ENCODE peak calls at places on chromosomes 1 and 21, in five cellular contexts. B, R, O, Z and P are unnamed samples. For H3K36me3 and H3K4me1, the result is how much of the 10 kb centered on the place peaks cover.

GRCh38 chr1:174398246-174398645 is 49.5 kb upstream of the GPR52 start:
- DNase-seq in B (no peak), Z (peak), R (no peak), O (no peak), P (no peak)

GRCh38 chr1:33342041-33342723 is 21.3 kb upstream of the A3GALT2 start:
- DNase-seq in B (no peak), O (peak), Z (peak), R (peak), P (peak)

GRCh38 chr1:175208773-175209492 is 16.4 kb upstream of the KIAA0040 start:
- DNase-seq in O (peak), R (no peak), B (no peak), Z (no peak), P (no peak)

GRCh38 chr1:28371011-28371378 is 1.5 kb downstream of the PHACTR4 start:
- DNase-seq in O (no peak), Z (peak), R (no peak), B (no peak), P (no peak)

GRCh38 chr1:39213511-39214002 is 9.1 kb downstream of the MACF1 start:
- DNase-seq in Z (peak), O (no peak), R (no peak), B (no peak), P (no peak)

GRCh38 chr1:221740941-221741363 is 937 bp downstream of the DUSP10 start:
- DNase-seq in B (peak), Z (no peak), O (no peak), R (peak), P (peak)

GRCh38 chr1:197911857-197912696 is 5.1 kb upstream of the LHX9 start:
- DNase-seq in B (peak), Z (no peak), R (no peak), O (no peak), P (no peak)

GRCh38 chr1:75330633-75331032 is 196.4 kb downstream of the LHX8 start:
- DNase-seq in B (no peak), R (no peak), O (no peak), Z (peak), P (no peak)

GRCh38 chr1:21258331-21259134 is 31.7 kb downstream of the ECE1 start:
- DNase-seq in R (no peak), Z (no peak), O (no peak), B (no peak), P (no peak)

GRCh38 chr21:41616063-41616591 is 108.2 kb upstream of the TMPRSS2 start:
- DNase-seq in Z (no peak), O (no peak), R (peak), B (no peak), P (peak)

GRCh38 chr1:10674700-10675598 is 121.5 kb downstream of the CASZ1 start:
- DNase-seq in B (no peak), R (no peak), O (no peak), Z (no peak), P (no peak)

GRCh38 chr1:64514197-64514765 is 44.4 kb downstream of the CACHD1 start:
- DNase-seq in O (no peak), B (no peak), Z (peak), R (no peak), P (no peak)

GRCh38 chr1:232292246-232292645 is 337.7 kb downstream of the SIPA1L2 start:
- DNase-seq in Z (no peak), B (no peak), O (no peak), R (no peak), P (no peak)

GRCh38 chr1:58881471-58881994 is 97.7 kb upstream of the JUN start:
- DNase-seq in Z (peak), R (peak), O (peak), B (no peak), P (peak)

GRCh38 chr1:212683357-212683722 is 16.3 kb downstream of the BATF3 start:
- DNase-seq in R (no peak), O (peak), B (no peak), Z (no peak), P (no peak)

GRCh38 chr1:119209943-119210342 is 69.5 kb upstream of the WARS2 start:
- DNase-seq in B (no peak), R (no peak), O (no peak), Z (no peak), P (no peak)

GRCh38 chr1:151255381-151255780 is 847 bp downstream of the PSMD4 start:
- DNase-seq in O (no peak), R (no peak), Z (peak), B (peak), P (no peak)

GRCh38 chr1:149843302-149844041 is 55.9 kb upstream of the BOLA1 start:
- DNase-seq in Z (peak), R (no peak), O (no peak), B (no peak), P (no peak)

GRCh38 chr1:162633327-162633762 is 1.1 kb downstream of the DDR2 start:
- DNase-seq in Z (peak), R (no peak), B (no peak), O (no peak), P (no peak)

GRCh38 chr1:119646521-119647227 is 1.4 kb downstream of the ZNF697 start:
- DNase-seq in B (no peak), R (no peak), O (no peak), Z (peak), P (no peak)

GRCh38 chr1:228830954-228831481 is 95.7 kb downstream of the RHOU start:
- DNase-seq in O (no peak), R (no peak), Z (peak), B (no peak), P (no peak)

GRCh38 chr1:65538013-65538578 is 117.6 kb downstream of the LEPR start:
- DNase-seq in R (no peak), Z (no peak), B (no peak), O (no peak), P (no peak)

GRCh38 chr1:33430751-33431593 is at the start of gene PHC2:
- DNase-seq in B (peak), R (peak), Z (peak), O (peak), P (peak)

GRCh38 chr1:177048314-177049069 is 116.0 kb downstream of the ASTN1 start:
- DNase-seq in R (no peak), Z (no peak), O (no peak), B (no peak), P (no peak)

GRCh38 chr21:16388911-16389515 is 659.2 kb downstream of the USP25 start:
- DNase-seq in B (no peak), Z (no peak), R (no peak), O (no peak), P (no peak)

GRCh38 chr1:233326319-233326994 is 1.1 kb upstream of the MAP3K21 start:
- DNase-seq in B (no peak), O (no peak), R (no peak), Z (peak), P (peak)

GRCh38 chr1:153534933-153535663 is 693 bp downstream of the S100A6 start:
- DNase-seq in Z (peak), O (no peak), B (no peak), R (peak), P (peak)

GRCh38 chr21:46325073-46325912 is 1.3 kb downstream of the PCNT start:
- DNase-seq in R (peak), O (peak), B (peak), Z (peak), P (peak)

GRCh38 chr1:76901158-76901767 is 34.0 kb downstream of the ST6GALNAC5 start:
- DNase-seq in O (no peak), Z (peak), B (peak), R (no peak), P (no peak)

GRCh38 chr21:43758132-43758619 is 17.9 kb downstream of the CSTB start:
- DNase-seq in R (peak), B (no peak), Z (peak), O (no peak), P (no peak)

GRCh38 chr1:45864124-45864721 is 60.8 kb downstream of the MAST2 start:
- DNase-seq in B (no peak), R (no peak), O (no peak), Z (no peak), P (no peak)

DNA sequence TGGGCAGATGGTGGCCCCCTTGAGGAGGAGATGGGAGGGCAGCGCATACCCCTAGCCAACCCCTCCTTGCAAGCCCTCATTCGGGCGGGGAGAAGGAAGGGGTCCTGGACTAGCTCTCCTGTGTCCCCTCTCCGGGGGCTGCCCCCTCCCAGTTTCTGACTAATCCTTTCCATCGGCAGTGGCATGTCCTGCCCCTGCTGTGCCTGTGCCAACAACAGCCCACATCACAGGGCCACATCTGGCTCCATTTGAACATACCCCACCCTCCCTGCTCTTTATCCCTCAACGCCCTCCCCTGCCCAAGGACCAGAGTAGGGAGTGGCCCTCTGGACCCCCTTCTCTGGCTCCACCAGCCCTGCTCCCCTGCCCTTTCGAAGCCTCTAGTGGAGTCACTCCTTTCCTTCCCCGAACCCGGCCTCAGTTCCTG is 11.0 kb upstream of the LMNA start:
- DNase-seq in Z (peak), R (peak), O (no peak), B (peak), P (peak)
- H3K4me3 ChIP-seq in Z (peak), R (no peak), O (no peak), B (no peak), P (no peak)

GRCh38 chr1:158093376-158093775 is 87.3 kb upstream of the CD1D start:
- DNase-seq in O (no peak), Z (no peak), B (no peak), R (no peak), P (no peak)

GRCh38 chr1:158089476-158089875 is 91.2 kb upstream of the CD1D start:
- DNase-seq in R (no peak), Z (no peak), B (no peak), O (no peak), P (no peak)

GRCh38 chr1:158094571-158094970 is 86.1 kb upstream of the CD1D start:
- DNase-seq in O (no peak), Z (no peak), R (no peak), B (no peak), P (no peak)

GRCh38 chr1:158087320-158087927 is 93.3 kb upstream of the CD1D start:
- DNase-seq in Z (peak), O (peak), R (peak), B (peak), P (no peak)

GRCh38 chr1:158089925-158090675 is 90.6 kb upstream of the CD1D start:
- DNase-seq in O (no peak), Z (no peak), B (no peak), R (no peak), P (no peak)
- H3K36me3 ChIP-seq in O (under half), Z (half or more), B (half or more), R (under half), P (under half)

GRCh38 chr1:1893997-1894353 is 3.1 kb upstream of the GNB1 start:
- DNase-seq in R (no peak), O (no peak), B (no peak), Z (no peak), P (no peak)
- H3K4me1 ChIP-seq in R (under half), O (under half), B (under half), Z (under half), P (under half)

GRCh38 chr1:203805689-203806088 is 10.3 kb downstream of the ZBED6 start:
- DNase-seq in B (no peak), O (no peak), Z (no peak), R (no peak), P (no peak)
- H3K4me3 ChIP-seq in B (no peak), O (no peak), Z (no peak), R (no peak), P (no peak)

GRCh38 chr1:204702552-204703270 is 17.2 kb upstream of the LRRN2 start:
- DNase-seq in O (no peak), B (no peak), R (no peak), Z (no peak), P (no peak)

GRCh38 chr1:204704794-204705492 is 19.4 kb upstream of the LRRN2 start:
- DNase-seq in Z (no peak), B (no peak), O (no peak), R (no peak), P (no peak)

GRCh38 chr1:204703826-204704612 is 18.5 kb upstream of the LRRN2 start:
- DNase-seq in B (no peak), Z (no peak), O (no peak), R (no peak), P (peak)

GRCh38 chr1:204697893-204698292 is 12.4 kb upstream of the LRRN2 start:
- DNase-seq in R (no peak), B (no peak), O (no peak), Z (no peak), P (no peak)

GRCh38 chr1:204701229-204701628 is 15.7 kb upstream of the LRRN2 start:
- DNase-seq in O (no peak), B (no peak), Z (no peak), R (no peak), P (no peak)
- H3K36me3 ChIP-seq in O (under half), B (under half), Z (under half), R (under half), P (under half)

GRCh38 chr1:166485620-166486019 is 318.8 kb upstream of the FAM78B start:
- DNase-seq in B (no peak), O (no peak), R (no peak), Z (no peak), P (no peak)

GRCh38 chr1:166489356-166489669 is 322.5 kb upstream of the FAM78B start:
- DNase-seq in B (no peak), O (no peak), R (no peak), Z (no peak), P (no peak)

GRCh38 chr1:166484471-166484870 is 317.7 kb upstream of the FAM78B start:
- DNase-seq in R (no peak), B (no peak), O (no peak), Z (no peak), P (no peak)

GRCh38 chr1:166488327-166488726 is 321.5 kb upstream of the FAM78B start:
- DNase-seq in R (no peak), O (no peak), Z (no peak), B (no peak), P (no peak)

DNA sequence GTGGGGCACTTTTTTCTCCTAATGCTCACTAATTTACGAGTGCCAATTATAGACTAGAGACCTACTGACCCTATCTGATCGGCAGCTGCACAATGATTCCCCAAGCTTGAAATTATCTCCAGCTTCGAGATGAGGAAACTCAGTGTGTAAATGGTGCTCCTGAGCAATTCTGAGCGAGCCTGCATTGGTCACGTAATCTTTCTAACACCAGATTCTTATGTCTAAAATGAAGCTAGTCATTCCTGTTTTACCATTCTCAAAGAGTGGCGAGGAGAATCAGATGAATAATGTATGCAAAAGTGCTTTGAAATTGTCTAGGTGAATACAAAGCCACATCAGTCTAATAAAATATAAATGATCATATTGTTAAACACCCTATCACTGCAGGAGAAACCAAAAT is 318.1 kb upstream of the FAM78B start:
- DNase-seq in O (no peak), Z (no peak), R (no peak), B (no peak), P (no peak)
- H3K4me1 ChIP-seq in O (under half), Z (under half), R (under half), B (under half), P (under half)

DNA sequence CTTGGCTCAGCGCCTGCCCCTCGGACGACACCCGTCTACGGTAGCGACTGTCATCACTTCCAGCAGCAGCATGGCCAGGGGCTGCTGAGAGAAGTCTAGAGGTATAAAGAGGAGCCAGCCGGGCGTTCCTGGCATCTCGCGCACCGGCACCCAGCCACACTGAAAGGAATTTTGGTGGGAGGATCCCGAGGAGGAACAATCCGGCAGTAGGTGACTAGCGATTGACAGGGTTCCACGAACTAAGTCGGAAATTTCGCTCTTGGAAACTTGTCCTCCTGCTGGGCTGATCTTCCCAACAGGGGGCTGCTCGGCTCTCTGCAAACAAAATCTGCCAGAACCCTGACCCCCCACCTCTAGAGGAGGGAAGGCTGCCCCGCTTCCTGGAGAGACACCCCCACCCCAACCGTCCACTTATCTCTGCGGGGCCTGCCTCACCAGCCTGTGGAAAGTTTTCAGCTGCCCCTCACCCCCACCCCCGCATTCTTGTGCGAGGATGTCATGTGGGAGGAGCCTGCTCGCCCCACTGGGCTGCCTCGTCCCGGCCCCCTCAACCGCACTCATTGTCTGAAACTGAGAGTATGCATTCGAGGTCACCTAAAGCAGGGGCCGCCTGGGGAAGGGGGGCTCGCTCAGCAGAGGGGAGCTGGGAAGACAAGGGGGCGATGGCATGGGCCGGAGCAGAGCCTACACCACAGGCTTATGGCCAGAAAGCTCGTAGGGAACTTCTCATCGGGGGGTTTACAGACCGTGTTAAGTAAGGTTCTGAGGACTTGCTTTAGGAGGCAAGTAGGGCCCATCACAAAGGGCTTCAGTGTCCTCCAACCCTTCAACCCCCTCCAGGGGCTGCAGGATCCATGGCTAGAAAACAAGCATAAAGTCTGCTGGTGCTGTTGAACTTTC is 9.6 kb downstream of the EPHA2 start:
- DNase-seq in O (peak), B (peak), R (peak), Z (peak), P (peak)
- H3K4me3 ChIP-seq in O (peak), B (peak), R (peak), Z (peak), P (no peak)

GRCh38 chr1:2510366-2511155 is 15.8 kb downstream of the PANK4 start:
- DNase-seq in Z (no peak), R (no peak), O (no peak), B (no peak), P (no peak)
- H3K36me3 ChIP-seq in Z (half or more), R (half or more), O (half or more), B (half or more), P (under half)

DNA sequence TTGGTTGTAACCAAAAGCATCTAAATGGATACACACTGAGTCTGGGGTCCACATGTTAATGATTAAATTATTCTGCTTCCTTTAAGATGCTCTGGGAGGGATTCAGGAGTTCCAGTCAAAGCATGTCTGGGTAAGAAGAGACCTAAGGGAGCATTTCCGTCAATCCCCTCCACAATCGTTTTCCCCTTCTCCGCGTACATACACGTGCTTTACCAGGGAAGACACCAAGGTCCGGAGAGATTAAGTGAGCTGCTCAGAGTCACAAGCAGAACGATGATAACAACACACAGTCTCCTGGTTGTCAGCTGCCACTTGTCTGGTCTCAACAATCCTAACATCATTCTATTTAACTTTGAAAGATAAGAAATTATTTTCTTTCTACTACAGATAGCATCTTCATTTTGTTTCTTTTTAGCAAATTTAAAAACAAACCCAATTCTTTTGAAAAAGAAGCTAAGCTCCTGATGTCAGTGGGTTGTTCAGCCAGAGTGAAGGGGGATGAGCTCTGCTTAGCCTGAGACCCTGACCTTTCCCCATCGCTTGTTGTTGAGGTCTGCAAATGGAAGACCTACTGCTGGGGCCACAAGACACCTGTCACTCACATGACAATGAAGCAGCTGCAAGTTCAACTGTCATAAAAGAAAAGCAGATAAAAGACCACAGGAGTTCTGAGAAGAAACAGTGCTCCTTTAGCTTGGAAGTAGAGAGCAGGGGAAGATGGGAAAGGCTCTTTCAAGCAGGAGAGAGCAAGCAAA is 4.5 kb downstream of the PAFAH2 start:
- DNase-seq in B (no peak), O (no peak), R (no peak), Z (no peak), P (no peak)
- H3K4me1 ChIP-seq in B (under half), O (under half), R (half or more), Z (under half), P (under half)